ENCODE peak calls at places on chromosomes 3 and 15, in ten cellular contexts. P is GM23248, J is colonic mucosa, T is PC-9, Y is Peyer's patch, R is IMR-90, H is heart right ventricle, X is endothelial cell of umbilical vein, O is cardiac muscle cell, N is brain microvascular endothelial cell. G is an unnamed sample.

GRCh38 chr3:141441381-141442365 is 45.2 kb upstream of the RASA2 start:
- DNase-seq in N (peak; percentile 80), T (peak; percentile 51), J (peak; percentile 83), O (peak; percentile 61), R (peak; percentile 90), Y (peak; percentile 69), P (peak; percentile 87), X (peak; percentile 85), H (peak; percentile 76), G (peak; percentile 74)

GRCh38 chr3:35638640-35639250 is 580 bp upstream of the ARPP21 start:
- DNase-seq in H (no peak), T (no peak), X (no peak), N (no peak), R (no peak), J (no peak), P (no peak), O (no peak), Y (no peak), G (peak; percentile 15)

GRCh38 chr3:13379191-13379830 is 40.8 kb downstream of the NUP210 start:
- DNase-seq in N (peak; percentile 77), X (no peak), R (peak; percentile 84), Y (no peak), O (peak; percentile 75), T (no peak), H (peak; percentile 27), P (peak; percentile 89), J (no peak), G (no peak)

GRCh38 chr15:87582169-87582568 is 674.4 kb downstream of the NTRK3 start:
- DNase-seq in N (no peak), R (no peak), O (no peak), J (no peak), X (no peak), T (no peak), H (no peak), P (peak; percentile 9), Y (no peak), G (no peak)

GRCh38 chr3:195119461-195120198 is 151.3 kb downstream of the XXYLT1 start:
- DNase-seq in X (peak; percentile 96), Y (no peak), H (no peak), T (peak; percentile 75), J (no peak), O (no peak), N (peak; percentile 96), R (peak; percentile 86), P (no peak), G (no peak)

GRCh38 chr3:48186993-48187578 is 1.1 kb downstream of the CDC25A start:
- DNase-seq in T (no peak), O (peak; percentile 32), J (no peak), H (no peak), N (peak; percentile 2), X (peak; percentile 37), P (peak; percentile 43), Y (no peak), R (peak; percentile 25), G (no peak)

GRCh38 chr15:49606594-49606993 is 14.0 kb downstream of the FAM227B start:
- DNase-seq in R (peak; percentile 5), T (no peak), N (no peak), Y (no peak), X (peak; percentile 6), O (no peak), P (no peak), H (no peak), J (no peak), G (no peak)

GRCh38 chr3:173214576-173214975 is 73.5 kb upstream of the SPATA16 start:
- DNase-seq in R (no peak), Y (no peak), X (no peak), P (no peak), O (no peak), H (no peak), J (no peak), T (no peak), N (no peak), G (peak; percentile 33)

GRCh38 chr15:31360843-31361763 is 34.5 kb downstream of the KLF13 start:
- DNase-seq in P (no peak), H (peak; percentile 48), J (peak; percentile 77), N (no peak), X (no peak), R (no peak), O (no peak), T (no peak), Y (peak; percentile 95), G (no peak)

GRCh38 chr3:16841354-16841753 is 43.4 kb upstream of the PLCL2 start:
- DNase-seq in O (no peak), Y (no peak), T (no peak), X (no peak), H (no peak), N (no peak), P (no peak), R (no peak), J (no peak), G (no peak)

GRCh38 chr15:80635953-80636352 is 59.2 kb upstream of the ABHD17C start:
- DNase-seq in Y (no peak), H (no peak), X (no peak), J (peak; percentile 26), P (no peak), N (no peak), O (no peak), R (no peak), T (no peak), G (no peak)

GRCh38 chr3:126659915-126660886 is 5.3 kb upstream of the TXNRD3 start:
- DNase-seq in R (no peak), P (peak; percentile 62), H (no peak), X (no peak), N (no peak), J (no peak), Y (no peak), T (peak; percentile 40), O (no peak), G (no peak)
- H3K27me3 ChIP-seq in R (peaks cover 53% of the 10 kb centered on the region), P (peaks cover 58% of the 10 kb centered on the region), H (no peaks in the 10 kb centered on the region), X (peaks cover 15% of the 10 kb centered on the region), N (peaks cover 4% of the 10 kb centered on the region), J (no peaks in the 10 kb centered on the region), Y (no peaks in the 10 kb centered on the region), T (peaks cover 50% of the 10 kb centered on the region), O (peaks cover 54% of the 10 kb centered on the region), G (peaks cover 35% of the 10 kb centered on the region)

GRCh38 chr15:75201609-75202250 is at the start of gene C15orf39:
- DNase-seq in T (peak; percentile 52), J (peak; percentile 71), R (peak; percentile 52), P (peak; percentile 91), Y (peak; percentile 68), O (peak; percentile 84), N (peak; percentile 27), H (peak; percentile 63), X (peak; percentile 76), G (peak; percentile 83)

GRCh38 chr15:75199347-75199976 is 2.2 kb upstream of the C15orf39 start:
- DNase-seq in H (no peak), R (no peak), Y (no peak), J (no peak), T (no peak), O (no peak), P (no peak), N (no peak), X (no peak), G (no peak)

GRCh38 chr15:75202251-75203016 is 752 bp downstream of the C15orf39 start:
- DNase-seq in Y (peak; percentile 89), P (peak; percentile 95), R (peak; percentile 86), O (peak; percentile 71), N (peak; percentile 48), X (peak; percentile 59), H (peak; percentile 66), T (peak; percentile 70), J (peak; percentile 83), G (peak; percentile 77)

GRCh38 chr15:75200391-75200764 is 1.3 kb upstream of the C15orf39 start:
- DNase-seq in P (no peak), O (no peak), H (no peak), X (no peak), Y (no peak), J (no peak), N (no peak), R (no peak), T (no peak), G (no peak)

DNA sequence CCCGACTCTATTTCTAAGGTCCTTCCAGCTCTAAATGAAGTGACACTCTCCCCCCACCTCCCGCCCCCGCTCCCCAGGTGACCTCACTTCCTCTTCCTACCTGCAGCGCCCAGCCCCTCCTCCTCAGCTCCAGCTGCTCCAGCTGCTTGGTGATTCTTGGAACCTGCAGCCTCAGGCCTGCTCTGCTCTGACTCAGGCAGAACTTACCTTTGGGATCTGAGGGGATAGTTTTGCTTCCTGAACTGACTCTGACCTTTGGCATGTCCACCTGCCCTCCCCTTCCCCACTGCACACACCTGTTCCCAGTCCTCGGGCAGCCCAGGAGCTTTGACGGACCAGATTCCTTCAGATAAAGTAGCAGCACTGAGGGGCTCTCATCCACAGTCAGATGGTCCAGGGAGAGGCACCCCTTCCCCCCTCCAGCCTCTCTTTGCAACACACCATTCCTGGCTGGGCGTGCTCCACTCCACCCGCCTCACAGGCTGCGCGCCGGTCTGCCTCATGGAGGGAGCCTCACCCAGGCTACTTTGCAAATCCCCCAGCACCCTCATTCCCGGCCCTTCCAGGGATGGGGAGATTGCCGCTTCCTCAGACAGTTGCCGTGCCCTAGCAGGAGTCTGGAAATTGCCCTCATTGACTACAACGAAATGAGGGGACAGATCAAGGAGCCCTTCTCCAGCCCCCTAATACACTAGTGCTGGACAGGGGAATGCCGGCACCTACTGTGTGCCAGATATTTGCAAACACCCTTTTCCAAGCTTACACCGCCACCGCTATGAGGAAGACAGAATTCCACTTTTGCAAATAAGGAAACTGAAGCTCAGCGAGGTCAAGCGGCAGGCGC is 695 bp upstream of the C15orf39 start:
- DNase-seq in J (peak; percentile 87), H (peak; percentile 28), P (peak; percentile 70), Y (peak; percentile 68), R (no peak), X (peak; percentile 66), T (peak; percentile 92), N (peak; percentile 13), O (no peak), G (peak; percentile 35)
- H3K27ac ChIP-seq in J (peak overlapping the region; percentile 84), H (peak overlapping the region; percentile 99), P (peak overlapping the region; percentile 44), Y (peak overlapping the region; percentile 95), R (peak overlapping the region; percentile 6), X (no peak overlapping the region), T (peak overlapping the region; percentile 97), N (peak overlapping the region; percentile 4), O (peak overlapping the region; percentile 1), G (peak overlapping the region; percentile 56)

DNA sequence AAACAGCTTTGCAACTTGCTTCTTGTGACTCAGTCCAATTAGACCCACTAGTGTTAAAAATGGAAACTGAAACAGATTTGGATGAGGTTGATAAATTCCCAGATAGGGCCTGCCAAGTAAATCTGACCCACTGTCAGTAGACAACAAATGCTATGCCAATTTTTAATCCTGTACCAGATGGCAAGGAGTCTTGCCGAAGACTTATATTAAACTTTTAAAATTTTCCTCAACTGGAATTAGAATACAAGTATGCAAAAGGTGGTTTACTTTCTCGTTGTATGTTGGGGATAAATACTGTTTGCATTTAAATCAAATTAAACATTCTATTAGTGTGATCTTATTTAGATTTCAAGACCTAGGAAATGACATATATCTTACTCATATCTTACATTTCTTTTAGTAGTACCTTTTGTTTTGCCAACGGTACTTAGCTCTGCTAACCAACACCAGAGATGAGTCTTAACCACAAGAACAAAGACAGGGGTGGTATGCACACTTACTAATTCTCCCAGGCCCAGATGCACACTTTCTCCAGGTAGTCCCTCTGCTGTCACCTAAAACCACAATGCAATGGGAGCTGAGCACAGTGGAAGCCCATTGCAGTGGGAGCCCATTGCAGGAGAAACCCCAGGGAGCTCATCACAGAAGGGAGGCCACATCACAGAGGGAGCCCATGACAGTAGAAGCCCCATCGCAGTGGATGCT is 77.8 kb downstream of the WWTR1 start:
- DNase-seq in X (peak; percentile 71), Y (no peak), N (peak; percentile 56), J (no peak), T (peak; percentile 86), O (no peak), P (peak; percentile 85), H (no peak), R (peak; percentile 82), G (no peak)
- H3K27me3 ChIP-seq in X (no peaks in the 10 kb centered on the region), Y (no peaks in the 10 kb centered on the region), N (no peaks in the 10 kb centered on the region), J (no peaks in the 10 kb centered on the region), T (no peaks in the 10 kb centered on the region), O (no peaks in the 10 kb centered on the region), P (no peaks in the 10 kb centered on the region), H (no peaks in the 10 kb centered on the region), R (no peaks in the 10 kb centered on the region), G (no peaks in the 10 kb centered on the region)

GRCh38 chr15:34241376-34242350 is 16.8 kb downstream of the EMC4 start:
- DNase-seq in J (peak; percentile 26), O (peak; percentile 48), P (peak; percentile 63), T (no peak), Y (no peak), X (peak; percentile 67), H (no peak), N (peak; percentile 49), R (peak; percentile 51), G (peak; percentile 31)
- H3K27ac ChIP-seq in J (no peak overlapping the region), O (no peak overlapping the region), P (peak overlapping the region; percentile 17), T (peak overlapping the region; percentile 99), Y (no peak overlapping the region), X (no peak overlapping the region), H (no peak overlapping the region), N (no peak overlapping the region), R (no peak overlapping the region), G (no peak overlapping the region)